ENCODE peak calls at places on chromosomes 6 and 20, in nine cellular contexts. Q is NCI-H1092, D is amygdala, G is mammary epithelial cell, B is NCI-H1105 treated with DMSO at 0.1 percent for 48 hours, W is body of pancreas, Y is ACHN, O is skeletal muscle cell, R is B cell. E is an unnamed sample.

GRCh38 chr20:44021900-44022299 is 107.2 kb downstream of the TOX2 start:
- DNase-seq in Q (no peak), D (no peak), G (no peak), B (no peak), W (no peak), Y (no peak), O (no peak), R (no peak), E (peak; percentile 61)

GRCh38 chr6:18515767-18516166 is 128.6 kb downstream of the RNF144B start:
- DNase-seq in Q (no peak), D (no peak), G (no peak), B (no peak), W (no peak), Y (peak; percentile 18), O (no peak), R (no peak), E (no peak)

GRCh38 chr6:150439373-150439772 is 70.6 kb downstream of the IYD start:
- DNase-seq in Q (no peak), D (no peak), G (no peak), B (no peak), W (no peak), Y (no peak), O (no peak), R (no peak), E (no peak)

GRCh38 chr20:23147964-23148720 is 62.0 kb upstream of the CD93 start:
- DNase-seq in Q (no peak), D (no peak), G (peak; percentile 72), B (no peak), W (no peak), Y (peak; percentile 57), O (peak; percentile 77), R (no peak), E (peak; percentile 89)

GRCh38 chr20:37543828-37544227 is 16.2 kb upstream of the BLCAP start:
- DNase-seq in Q (no peak), D (no peak), G (peak; percentile 50), B (peak; percentile 3), W (no peak), Y (peak; percentile 10), O (no peak), R (no peak), E (no peak)

GRCh38 chr6:34565722-34566137 is 9.6 kb upstream of the SPDEF start:
- DNase-seq in Q (no peak), D (no peak), G (no peak), B (no peak), W (no peak), Y (no peak), O (no peak), R (no peak), E (no peak)

GRCh38 chr20:25278636-25279361 is 30.9 kb downstream of the PYGB start:
- DNase-seq in Q (no peak), D (no peak), G (no peak), B (no peak), W (no peak), Y (no peak), O (no peak), R (no peak), E (peak; percentile 70)

GRCh38 chr6:28768187-28768913 is 155.4 kb downstream of the TRIM27 start:
- DNase-seq in Q (no peak), D (no peak), G (no peak), B (no peak), W (no peak), Y (no peak), O (no peak), R (no peak), E (no peak)

GRCh38 chr20:50804453-50805348 is 9.8 kb downstream of the BCAS4 start:
- DNase-seq in Q (no peak), D (no peak), G (no peak), B (no peak), W (no peak), Y (no peak), O (no peak), R (peak; percentile 45), E (no peak)

GRCh38 chr20:36932476-36933426 is 18.8 kb downstream of the SAMHD1 start:
- DNase-seq in Q (no peak), D (no peak), G (no peak), B (no peak), W (peak; percentile 35), Y (no peak), O (no peak), R (no peak), E (no peak)

GRCh38 chr20:42204261-42204660 is 586.1 kb upstream of the CHD6 start:
- DNase-seq in Q (peak; percentile 4), D (no peak), G (no peak), B (peak; percentile 40), W (peak; percentile 43), Y (peak; percentile 18), O (no peak), R (no peak), E (no peak)

GRCh38 chr6:158044525-158044888 is 62.8 kb downstream of the SYNJ2 start:
- DNase-seq in Q (no peak), D (no peak), G (no peak), B (no peak), W (no peak), Y (no peak), O (no peak), R (no peak), E (no peak)

GRCh38 chr6:81049425-81050042 is 702.9 kb downstream of the TENT5A start:
- DNase-seq in Q (no peak), D (no peak), G (no peak), B (no peak), W (no peak), Y (no peak), O (peak; percentile 22), R (no peak), E (no peak)

E was measured in cardiac septum.